ENCODE peak calls at places on chromosomes 2 and 18, in six cellular contexts. One of them, this sample, is unnamed.

GRCh38 chr2:147405651-147406050 is 439.2 kb upstream of the ACVR2A start:
- DNase-seq in SK-N-SH: no peak
- DNase-seq in HCT116: no peak
- DNase-seq in HepG2: no peak
- DNase-seq in K562: no peak
- DNase-seq in GM12878: no peak
- DNase-seq in this sample: no peak

GRCh38 chr2:218221015-218221414 is 4.0 kb downstream of the ARPC2 start:
- DNase-seq in HCT116: no peak
- DNase-seq in HepG2: no peak
- DNase-seq in GM12878: no peak
- DNase-seq in SK-N-SH: peak
- DNase-seq in K562: no peak
- DNase-seq in this sample: no peak

GRCh38 chr18:26813043-26813442 is 52.5 kb downstream of the AQP4 start:
- DNase-seq in HepG2: peak
- DNase-seq in K562: no peak
- DNase-seq in GM12878: peak
- DNase-seq in SK-N-SH: peak
- DNase-seq in HCT116: peak
- DNase-seq in this sample: peak

GRCh38 chr2:62727259-62727867 is 21.9 kb downstream of the EHBP1 start:
- DNase-seq in GM12878: peak
- DNase-seq in SK-N-SH: no peak
- DNase-seq in K562: no peak
- DNase-seq in HepG2: no peak
- DNase-seq in HCT116: no peak
- DNase-seq in this sample: no peak

GRCh38 chr2:40579247-40579646 is 127.4 kb upstream of the SLC8A1 start:
- DNase-seq in HCT116: no peak
- DNase-seq in HepG2: no peak
- DNase-seq in GM12878: no peak
- DNase-seq in K562: no peak
- DNase-seq in SK-N-SH: no peak
- DNase-seq in this sample: no peak

GRCh38 chr2:135256531-135257258 is 204.6 kb downstream of the RAB3GAP1 start:
- DNase-seq in HepG2: no peak
- DNase-seq in HCT116: no peak
- DNase-seq in SK-N-SH: no peak
- DNase-seq in K562: no peak
- DNase-seq in GM12878: no peak
- DNase-seq in this sample: no peak

GRCh38 chr2:6784299-6784698 is 81.4 kb downstream of the CMPK2 start:
- DNase-seq in SK-N-SH: no peak
- DNase-seq in GM12878: no peak
- DNase-seq in HepG2: no peak
- DNase-seq in HCT116: no peak
- DNase-seq in K562: no peak
- DNase-seq in this sample: no peak

GRCh38 chr2:102282646-102283045 is 28.7 kb upstream of the IL1RL1 start:
- DNase-seq in K562: no peak
- DNase-seq in HepG2: no peak
- DNase-seq in SK-N-SH: no peak
- DNase-seq in GM12878: no peak
- DNase-seq in HCT116: no peak
- DNase-seq in this sample: no peak

GRCh38 chr18:7021994-7022840 is 95.4 kb downstream of the LAMA1 start:
- DNase-seq in K562: peak
- DNase-seq in HCT116: peak
- DNase-seq in HepG2: peak
- DNase-seq in GM12878: no peak
- DNase-seq in SK-N-SH: peak
- DNase-seq in this sample: peak

GRCh38 chr2:86194751-86195054 is 559 bp downstream of the IMMT start:
- DNase-seq in SK-N-SH: no peak
- DNase-seq in HepG2: no peak
- DNase-seq in GM12878: peak
- DNase-seq in K562: no peak
- DNase-seq in HCT116: peak
- DNase-seq in this sample: no peak

GRCh38 chr2:179106342-179107178 is 56.6 kb upstream of the CCDC141 start:
- DNase-seq in HepG2: peak
- DNase-seq in SK-N-SH: peak
- DNase-seq in HCT116: peak
- DNase-seq in GM12878: peak
- DNase-seq in K562: no peak
- DNase-seq in this sample: peak

GRCh38 chr2:20151116-20151571 is 73.8 kb downstream of the SDC1 start:
- DNase-seq in SK-N-SH: no peak
- DNase-seq in HCT116: no peak
- DNase-seq in K562: peak
- DNase-seq in HepG2: no peak
- DNase-seq in GM12878: peak
- DNase-seq in this sample: no peak

GRCh38 chr2:64586054-64586453 is 61.9 kb downstream of the AFTPH start:
- DNase-seq in HCT116: no peak
- DNase-seq in K562: no peak
- DNase-seq in SK-N-SH: no peak
- DNase-seq in HepG2: no peak
- DNase-seq in GM12878: no peak
- DNase-seq in this sample: no peak

GRCh38 chr2:197248623-197249022 is 62.0 kb downstream of the ANKRD44 start:
- DNase-seq in HepG2: no peak
- DNase-seq in K562: no peak
- DNase-seq in HCT116: no peak
- DNase-seq in SK-N-SH: no peak
- DNase-seq in GM12878: no peak
- DNase-seq in this sample: no peak

GRCh38 chr2:130391058-130391871 is 35.4 kb downstream of the PTPN18 start:
- DNase-seq in SK-N-SH: peak
- DNase-seq in HepG2: peak
- DNase-seq in HCT116: peak
- DNase-seq in K562: peak
- DNase-seq in GM12878: no peak
- DNase-seq in this sample: peak

GRCh38 chr18:3623769-3624545 is 174.0 kb downstream of the TGIF1 start:
- DNase-seq in K562: peak
- DNase-seq in GM12878: no peak
- DNase-seq in HepG2: peak
- DNase-seq in HCT116: peak
- DNase-seq in SK-N-SH: peak
- DNase-seq in this sample: peak

GRCh38 chr2:159637988-159638501 is 21.7 kb upstream of the BAZ2B start:
- DNase-seq in SK-N-SH: no peak
- DNase-seq in HCT116: peak
- DNase-seq in GM12878: no peak
- DNase-seq in K562: no peak
- DNase-seq in HepG2: no peak
- DNase-seq in this sample: no peak

GRCh38 chr2:67286981-67287759 is 110.0 kb upstream of the ETAA1 start:
- DNase-seq in K562: no peak
- DNase-seq in HCT116: no peak
- DNase-seq in HepG2: no peak
- DNase-seq in GM12878: no peak
- DNase-seq in SK-N-SH: no peak
- DNase-seq in this sample: no peak

GRCh38 chr2:236861196-236861875 is 224.4 kb upstream of the COPS8 start:
- DNase-seq in HepG2: no peak
- DNase-seq in SK-N-SH: no peak
- DNase-seq in K562: no peak
- DNase-seq in GM12878: no peak
- DNase-seq in HCT116: no peak
- DNase-seq in this sample: no peak

GRCh38 chr2:56565143-56565542 is 381.4 kb downstream of the CCDC85A start:
- DNase-seq in SK-N-SH: no peak
- DNase-seq in GM12878: no peak
- DNase-seq in HCT116: no peak
- DNase-seq in HepG2: no peak
- DNase-seq in K562: no peak
- DNase-seq in this sample: no peak

GRCh38 chr2:73156539-73157124 is 43.9 kb upstream of the RAB11FIP5 start:
- DNase-seq in K562: peak
- DNase-seq in HCT116: peak
- DNase-seq in SK-N-SH: peak
- DNase-seq in HepG2: peak
- DNase-seq in GM12878: no peak
- DNase-seq in this sample: no peak

GRCh38 chr2:167550448-167550847 is 662.2 kb downstream of the XIRP2 start:
- DNase-seq in SK-N-SH: peak
- DNase-seq in HepG2: peak
- DNase-seq in GM12878: no peak
- DNase-seq in HCT116: peak
- DNase-seq in K562: peak
- DNase-seq in this sample: peak

GRCh38 chr18:9663377-9663776 is 44.7 kb upstream of the RAB31 start:
- DNase-seq in HCT116: no peak
- DNase-seq in HepG2: no peak
- DNase-seq in GM12878: no peak
- DNase-seq in K562: no peak
- DNase-seq in SK-N-SH: no peak
- DNase-seq in this sample: no peak

GRCh38 chr2:217065695-217066405 is 206.0 kb upstream of the TNP1 start:
- DNase-seq in K562: no peak
- DNase-seq in GM12878: no peak
- DNase-seq in SK-N-SH: no peak
- DNase-seq in HepG2: no peak
- DNase-seq in HCT116: no peak
- DNase-seq in this sample: no peak

GRCh38 chr2:155372969-155373368 is 674.5 kb downstream of the KCNJ3 start:
- DNase-seq in GM12878: no peak
- DNase-seq in K562: no peak
- DNase-seq in SK-N-SH: no peak
- DNase-seq in HepG2: no peak
- DNase-seq in HCT116: peak
- DNase-seq in this sample: no peak

DNA sequence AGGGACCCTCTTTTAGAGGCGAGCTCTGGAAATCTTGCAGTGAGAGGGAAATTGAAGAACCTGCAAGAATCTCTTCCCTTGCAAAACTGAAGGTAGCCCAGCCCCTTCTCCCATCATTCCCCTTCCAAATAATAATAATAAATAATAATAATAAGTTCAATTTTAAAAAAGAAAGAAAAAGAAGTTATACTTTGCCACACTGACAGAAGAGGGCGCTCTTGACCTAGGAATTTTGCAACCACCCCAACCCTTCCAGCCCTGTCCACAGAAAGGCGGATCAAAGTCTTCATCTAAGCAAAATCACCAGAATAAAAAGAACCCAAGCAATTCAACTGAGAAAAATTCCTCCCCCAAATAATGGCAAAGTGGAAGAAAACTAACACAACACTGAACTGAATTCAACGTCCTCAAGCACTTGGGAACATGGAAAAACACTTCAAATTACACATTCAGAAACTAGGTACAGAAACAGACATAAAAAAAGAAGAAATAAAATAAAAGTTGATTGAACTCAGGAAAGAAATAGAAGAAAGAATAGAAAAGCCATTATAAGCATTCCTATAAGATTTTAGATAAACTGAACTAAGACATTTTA is 98.9 kb upstream of the GLS start:
- DNase-seq in HepG2: peak
- DNase-seq in SK-N-SH: peak
- DNase-seq in K562: peak
- DNase-seq in HCT116: peak
- DNase-seq in GM12878: peak
- DNase-seq in this sample: peak
- TF ChIP-seq JUND in HepG2: no peak
- TF ChIP-seq JUND in SK-N-SH: no peak
- TF ChIP-seq JUND in K562: no peak
- TF ChIP-seq JUND in HCT116: no peak
- TF ChIP-seq JUND in GM12878: no peak
- TF ChIP-seq JUND in this sample: no peak

GRCh38 chr2:618005-618404 is 59.2 kb downstream of the TMEM18 start:
- DNase-seq in K562: no peak
- DNase-seq in SK-N-SH: no peak
- DNase-seq in HCT116: no peak
- DNase-seq in HepG2: no peak
- DNase-seq in GM12878: no peak
- DNase-seq in this sample: no peak
- TF ChIP-seq JUND in K562: no peak
- TF ChIP-seq JUND in SK-N-SH: no peak
- TF ChIP-seq JUND in HCT116: no peak
- TF ChIP-seq JUND in HepG2: no peak
- TF ChIP-seq JUND in GM12878: no peak
- TF ChIP-seq JUND in this sample: no peak

GRCh38 chr2:77813614-77814013 is 291.4 kb upstream of the LRRTM4 start:
- DNase-seq in HepG2: no peak
- DNase-seq in HCT116: no peak
- DNase-seq in GM12878: no peak
- DNase-seq in K562: no peak
- DNase-seq in SK-N-SH: no peak
- DNase-seq in this sample: no peak

DNA sequence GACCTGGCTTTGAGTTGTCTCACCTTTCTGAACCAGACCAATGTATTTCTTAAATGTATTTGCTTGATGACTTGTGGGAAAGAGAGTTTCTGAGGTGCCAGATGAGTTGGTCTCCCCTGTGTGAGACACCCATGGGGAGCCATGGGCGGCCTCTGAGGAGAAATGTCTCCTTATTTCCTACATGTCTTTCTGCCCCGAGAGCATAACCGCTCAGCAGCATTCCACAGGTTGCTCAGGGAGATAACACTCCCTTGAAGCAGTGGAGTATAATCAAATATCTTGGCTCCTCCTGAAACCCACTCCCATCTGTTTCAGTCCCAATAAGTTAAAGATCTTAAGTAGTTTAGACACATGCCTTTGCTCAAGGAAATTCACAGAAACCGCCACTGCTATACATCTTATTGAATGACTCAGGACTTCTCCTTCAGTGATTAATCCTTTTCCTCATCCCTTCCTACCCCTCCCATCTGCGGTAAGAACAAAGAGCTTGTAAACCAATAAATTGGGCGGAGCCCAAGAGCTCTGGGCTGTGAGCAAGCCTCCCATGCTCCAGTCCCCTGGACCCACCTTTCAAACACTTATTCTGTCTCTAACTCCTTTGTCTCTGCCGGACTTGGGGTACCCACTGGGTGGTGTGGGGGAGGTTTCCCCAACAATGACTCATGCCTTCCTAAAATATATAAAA is 285.5 kb upstream of the LRRTM4 start:
- DNase-seq in K562: no peak
- DNase-seq in SK-N-SH: no peak
- DNase-seq in GM12878: no peak
- DNase-seq in HCT116: no peak
- DNase-seq in HepG2: no peak
- DNase-seq in this sample: no peak
- TF ChIP-seq JUND in K562: no peak
- TF ChIP-seq JUND in SK-N-SH: no peak
- TF ChIP-seq JUND in GM12878: no peak
- TF ChIP-seq JUND in HCT116: no peak
- TF ChIP-seq JUND in HepG2: no peak
- TF ChIP-seq JUND in this sample: no peak

GRCh38 chr18:48032876-48033769 is 102.7 kb upstream of the SMAD2 start:
- DNase-seq in GM12878: no peak
- DNase-seq in HepG2: no peak
- DNase-seq in SK-N-SH: no peak
- DNase-seq in HCT116: no peak
- DNase-seq in K562: no peak
- DNase-seq in this sample: no peak
- TF ChIP-seq JUND in GM12878: no peak
- TF ChIP-seq JUND in HepG2: no peak
- TF ChIP-seq JUND in SK-N-SH: no peak
- TF ChIP-seq JUND in HCT116: no peak
- TF ChIP-seq JUND in K562: no peak
- TF ChIP-seq JUND in this sample: no peak

This sample was measured in T47D.